ENCODE peak calls at places on chromosomes 3 and 15, in seven cellular contexts. One of them, this sample, is unnamed.

GRCh38 chr3:146142757-146143156 is 18.2 kb downstream of the PLOD2 start:
- DNase-seq in stimulated activated naive B cell treated with anti-CD40 and anti-IgM and Interleukin-4, amounts not matched to agents 10 μg/mL and 1 μg/mL and 100 μg/mL, for 72 hours: no peak
- DNase-seq in B cell: no peak
- DNase-seq in NCI-H1694 treated with DMSO at 0.1 percent for 48 hours: no peak
- DNase-seq in BJ: no peak
- DNase-seq in adrenal gland: no peak
- DNase-seq in A549: no peak
- DNase-seq in this sample: no peak

GRCh38 chr15:70701891-70702568 is 61.3 kb downstream of the UACA start:
- DNase-seq in stimulated activated naive B cell treated with anti-CD40 and anti-IgM and Interleukin-4, amounts not matched to agents 10 μg/mL and 1 μg/mL and 100 μg/mL, for 72 hours: no peak
- DNase-seq in adrenal gland: peak; percentile 16
- DNase-seq in BJ: no peak
- DNase-seq in B cell: no peak
- DNase-seq in A549: peak; percentile 37
- DNase-seq in NCI-H1694 treated with DMSO at 0.1 percent for 48 hours: no peak
- DNase-seq in this sample: no peak

GRCh38 chr15:78991476-78991875 is 46.6 kb upstream of the CTSH start:
- DNase-seq in B cell: no peak
- DNase-seq in stimulated activated naive B cell treated with anti-CD40 and anti-IgM and Interleukin-4, amounts not matched to agents 10 μg/mL and 1 μg/mL and 100 μg/mL, for 72 hours: no peak
- DNase-seq in adrenal gland: no peak
- DNase-seq in A549: no peak
- DNase-seq in NCI-H1694 treated with DMSO at 0.1 percent for 48 hours: no peak
- DNase-seq in BJ: no peak
- DNase-seq in this sample: no peak

GRCh38 chr15:92811514-92811913 is 88.6 kb upstream of the CHD2 start:
- DNase-seq in adrenal gland: no peak
- DNase-seq in B cell: no peak
- DNase-seq in stimulated activated naive B cell treated with anti-CD40 and anti-IgM and Interleukin-4, amounts not matched to agents 10 μg/mL and 1 μg/mL and 100 μg/mL, for 72 hours: no peak
- DNase-seq in NCI-H1694 treated with DMSO at 0.1 percent for 48 hours: no peak
- DNase-seq in A549: no peak
- DNase-seq in BJ: no peak
- DNase-seq in this sample: peak; percentile 56

GRCh38 chr15:101504373-101504772 is 14.9 kb upstream of the PCSK6 start:
- DNase-seq in NCI-H1694 treated with DMSO at 0.1 percent for 48 hours: no peak
- DNase-seq in adrenal gland: no peak
- DNase-seq in stimulated activated naive B cell treated with anti-CD40 and anti-IgM and Interleukin-4, amounts not matched to agents 10 μg/mL and 1 μg/mL and 100 μg/mL, for 72 hours: no peak
- DNase-seq in A549: no peak
- DNase-seq in B cell: no peak
- DNase-seq in BJ: no peak
- DNase-seq in this sample: no peak

GRCh38 chr15:58154769-58155168 is 16.6 kb downstream of the AQP9 start:
- DNase-seq in stimulated activated naive B cell treated with anti-CD40 and anti-IgM and Interleukin-4, amounts not matched to agents 10 μg/mL and 1 μg/mL and 100 μg/mL, for 72 hours: no peak
- DNase-seq in BJ: no peak
- DNase-seq in B cell: no peak
- DNase-seq in NCI-H1694 treated with DMSO at 0.1 percent for 48 hours: no peak
- DNase-seq in A549: no peak
- DNase-seq in adrenal gland: no peak
- DNase-seq in this sample: no peak

GRCh38 chr3:150371741-150372254 is 36.3 kb upstream of the TSC22D2 start:
- DNase-seq in BJ: peak; percentile 99
- DNase-seq in adrenal gland: peak; percentile 72
- DNase-seq in A549: peak; percentile 64
- DNase-seq in stimulated activated naive B cell treated with anti-CD40 and anti-IgM and Interleukin-4, amounts not matched to agents 10 μg/mL and 1 μg/mL and 100 μg/mL, for 72 hours: no peak
- DNase-seq in B cell: no peak
- DNase-seq in NCI-H1694 treated with DMSO at 0.1 percent for 48 hours: no peak
- DNase-seq in this sample: peak; percentile 44

GRCh38 chr3:71066356-71066755 is 517.2 kb downstream of the FOXP1 start:
- DNase-seq in stimulated activated naive B cell treated with anti-CD40 and anti-IgM and Interleukin-4, amounts not matched to agents 10 μg/mL and 1 μg/mL and 100 μg/mL, for 72 hours: peak; percentile 53
- DNase-seq in adrenal gland: no peak
- DNase-seq in BJ: no peak
- DNase-seq in B cell: peak; percentile 64
- DNase-seq in A549: no peak
- DNase-seq in NCI-H1694 treated with DMSO at 0.1 percent for 48 hours: no peak
- DNase-seq in this sample: peak; percentile 43

GRCh38 chr15:45180201-45180600 is 7.6 kb downstream of the SHF start:
- DNase-seq in adrenal gland: no peak
- DNase-seq in B cell: no peak
- DNase-seq in NCI-H1694 treated with DMSO at 0.1 percent for 48 hours: no peak
- DNase-seq in BJ: no peak
- DNase-seq in A549: no peak
- DNase-seq in stimulated activated naive B cell treated with anti-CD40 and anti-IgM and Interleukin-4, amounts not matched to agents 10 μg/mL and 1 μg/mL and 100 μg/mL, for 72 hours: no peak
- DNase-seq in this sample: no peak

GRCh38 chr15:100114100-100114499 is 227.7 kb downstream of the ADAMTS17 start:
- DNase-seq in B cell: no peak
- DNase-seq in NCI-H1694 treated with DMSO at 0.1 percent for 48 hours: no peak
- DNase-seq in adrenal gland: peak; percentile 72
- DNase-seq in stimulated activated naive B cell treated with anti-CD40 and anti-IgM and Interleukin-4, amounts not matched to agents 10 μg/mL and 1 μg/mL and 100 μg/mL, for 72 hours: no peak
- DNase-seq in A549: no peak
- DNase-seq in BJ: no peak
- DNase-seq in this sample: peak; percentile 20

GRCh38 chr3:51717947-51718346 is 11.1 kb downstream of the GRM2 start:
- DNase-seq in adrenal gland: no peak
- DNase-seq in NCI-H1694 treated with DMSO at 0.1 percent for 48 hours: no peak
- DNase-seq in B cell: no peak
- DNase-seq in stimulated activated naive B cell treated with anti-CD40 and anti-IgM and Interleukin-4, amounts not matched to agents 10 μg/mL and 1 μg/mL and 100 μg/mL, for 72 hours: no peak
- DNase-seq in BJ: no peak
- DNase-seq in A549: no peak
- DNase-seq in this sample: no peak

GRCh38 chr3:142239421-142239820 is 14.0 kb upstream of the GK5 start:
- DNase-seq in BJ: no peak
- DNase-seq in B cell: no peak
- DNase-seq in NCI-H1694 treated with DMSO at 0.1 percent for 48 hours: no peak
- DNase-seq in A549: no peak
- DNase-seq in adrenal gland: no peak
- DNase-seq in stimulated activated naive B cell treated with anti-CD40 and anti-IgM and Interleukin-4, amounts not matched to agents 10 μg/mL and 1 μg/mL and 100 μg/mL, for 72 hours: no peak
- DNase-seq in this sample: no peak

GRCh38 chr3:48034000-48034516 is 17.8 kb upstream of the MAP4 start:
- DNase-seq in B cell: no peak
- DNase-seq in adrenal gland: no peak
- DNase-seq in stimulated activated naive B cell treated with anti-CD40 and anti-IgM and Interleukin-4, amounts not matched to agents 10 μg/mL and 1 μg/mL and 100 μg/mL, for 72 hours: no peak
- DNase-seq in A549: no peak
- DNase-seq in NCI-H1694 treated with DMSO at 0.1 percent for 48 hours: no peak
- DNase-seq in BJ: no peak
- DNase-seq in this sample: no peak

GRCh38 chr15:43511012-43511885 is 6.2 kb upstream of the MAP1A start:
- DNase-seq in BJ: no peak
- DNase-seq in stimulated activated naive B cell treated with anti-CD40 and anti-IgM and Interleukin-4, amounts not matched to agents 10 μg/mL and 1 μg/mL and 100 μg/mL, for 72 hours: no peak
- DNase-seq in B cell: peak; percentile 30
- DNase-seq in adrenal gland: peak; percentile 38
- DNase-seq in A549: peak; percentile 38
- DNase-seq in NCI-H1694 treated with DMSO at 0.1 percent for 48 hours: peak; percentile 44
- DNase-seq in this sample: no peak

GRCh38 chr3:13577181-13578121 is 28.5 kb downstream of the FBLN2 start:
- DNase-seq in A549: no peak
- DNase-seq in B cell: no peak
- DNase-seq in NCI-H1694 treated with DMSO at 0.1 percent for 48 hours: no peak
- DNase-seq in BJ: no peak
- DNase-seq in stimulated activated naive B cell treated with anti-CD40 and anti-IgM and Interleukin-4, amounts not matched to agents 10 μg/mL and 1 μg/mL and 100 μg/mL, for 72 hours: no peak
- DNase-seq in adrenal gland: no peak
- DNase-seq in this sample: no peak

GRCh38 chr3:13461169-13462124 is 18.7 kb upstream of the HDAC11 start:
- DNase-seq in stimulated activated naive B cell treated with anti-CD40 and anti-IgM and Interleukin-4, amounts not matched to agents 10 μg/mL and 1 μg/mL and 100 μg/mL, for 72 hours: peak; percentile 54
- DNase-seq in adrenal gland: peak; percentile 47
- DNase-seq in B cell: peak; percentile 86
- DNase-seq in A549: peak; percentile 58
- DNase-seq in NCI-H1694 treated with DMSO at 0.1 percent for 48 hours: no peak
- DNase-seq in BJ: no peak
- DNase-seq in this sample: peak; percentile 64

GRCh38 chr3:184766555-184767261 is 45.3 kb upstream of the VPS8 start:
- DNase-seq in adrenal gland: no peak
- DNase-seq in NCI-H1694 treated with DMSO at 0.1 percent for 48 hours: no peak
- DNase-seq in A549: no peak
- DNase-seq in B cell: no peak
- DNase-seq in BJ: no peak
- DNase-seq in stimulated activated naive B cell treated with anti-CD40 and anti-IgM and Interleukin-4, amounts not matched to agents 10 μg/mL and 1 μg/mL and 100 μg/mL, for 72 hours: no peak
- DNase-seq in this sample: no peak

This sample was measured in transverse colon.